ENCODE peak calls at places on chromosomes 16 and 17, in five cellular contexts. S, Q, Z, L and R are unnamed samples.

GRCh38 chr17:62627219-62627903 is at the start of gene MRC2:
- DNase-seq in S (peak; percentile 82), Q (no peak), Z (no peak), L (peak; percentile 88), R (peak; percentile 70)

GRCh38 chr16:57042157-57043111 is 49.9 kb upstream of the CPNE2 start:
- DNase-seq in S (peak; percentile 36), Q (no peak), Z (no peak), L (no peak), R (peak; percentile 17)

GRCh38 chr17:59366773-59367656 is 35.6 kb downstream of the YPEL2 start:
- DNase-seq in S (peak; percentile 69), Q (peak; percentile 64), Z (no peak), L (peak; percentile 47), R (peak; percentile 57)

GRCh38 chr17:57890857-57891232 is 41.0 kb upstream of the MRPS23 start:
- DNase-seq in S (no peak), Q (no peak), Z (no peak), L (no peak), R (no peak)

GRCh38 chr17:77577491-77577890 is 381.0 kb upstream of the TNRC6C start:
- DNase-seq in S (no peak), Q (no peak), Z (no peak), L (no peak), R (no peak)

GRCh38 chr16:30005341-30006094 is 5.3 kb downstream of the DOC2A start:
- DNase-seq in S (peak; percentile 31), Q (peak; percentile 70), Z (no peak), L (no peak), R (peak; percentile 27)

GRCh38 chr17:57004944-57005579 is 27.1 kb downstream of the SCPEP1 start:
- DNase-seq in S (no peak), Q (no peak), Z (no peak), L (no peak), R (no peak)

GRCh38 chr16:65908568-65908967 is 457.9 kb upstream of the CDH5 start:
- DNase-seq in S (no peak), Q (peak; percentile 72), Z (no peak), L (no peak), R (no peak)

GRCh38 chr16:25030420-25031131 is 15.4 kb upstream of the ARHGAP17 start:
- DNase-seq in S (no peak), Q (no peak), Z (no peak), L (no peak), R (no peak)

GRCh38 chr17:28983286-28984240 is 22.3 kb downstream of the SEZ6 start:
- DNase-seq in S (peak; percentile 11), Q (peak; percentile 89), Z (no peak), L (no peak), R (no peak)

GRCh38 chr17:46742539-46743270 is 75.8 kb downstream of the WNT3 start:
- DNase-seq in S (peak; percentile 93), Q (peak; percentile 36), Z (no peak), L (no peak), R (peak; percentile 90)

GRCh38 chr16:86555763-86556130 is 712 bp upstream of the MTHFSD start:
- DNase-seq in S (no peak), Q (no peak), Z (no peak), L (no peak), R (no peak)

GRCh38 chr17:44092051-44092450 is 21.5 kb downstream of the G6PC3 start:
- DNase-seq in S (no peak), Q (no peak), Z (no peak), L (no peak), R (no peak)

GRCh38 chr17:71409712-71410111 is 711.1 kb upstream of the SOX9 start:
- DNase-seq in S (peak; percentile 70), Q (no peak), Z (peak; percentile 90), L (no peak), R (peak; percentile 83)

GRCh38 chr17:20313891-20314290 is 153.4 kb downstream of the LGALS9B start:
- DNase-seq in S (no peak), Q (no peak), Z (no peak), L (no peak), R (no peak)

GRCh38 chr16:57094911-57095310 is 2.5 kb downstream of the CPNE2 start:
- DNase-seq in S (no peak), Q (no peak), Z (no peak), L (no peak), R (no peak)

GRCh38 chr16:7946142-7946541 is 613.5 kb downstream of the RBFOX1 start:
- DNase-seq in S (no peak), Q (peak; percentile 39), Z (no peak), L (no peak), R (no peak)

GRCh38 chr16:48353565-48354163 is 31.5 kb downstream of the SIAH1 start:
- DNase-seq in S (peak; percentile 75), Q (peak; percentile 10), Z (peak; percentile 35), L (peak; percentile 48), R (peak; percentile 72)

GRCh38 chr16:83187404-83187803 is 560.6 kb downstream of the CDH13 start:
- DNase-seq in S (peak; percentile 89), Q (no peak), Z (peak; percentile 69), L (no peak), R (peak; percentile 57)